ENCODE peak calls at places on chromosomes 11 and 22, in eight cellular contexts. I is D721Med, C is endothelial cell, G is epithelial cell of esophagus, F is mesothelial cell of epicardium, W is fibroblast of the aortic adventitia, L is BJ, S is HCT116. Z is an unnamed sample.

GRCh38 chr11:67694875-67695555 is 20.6 kb upstream of the ALDH3B2 start:
- DNase-seq in W (no peak), L (no peak), C (no peak), I (no peak), F (no peak), S (no peak), G (no peak), Z (no peak)

GRCh38 chr11:62433141-62433543 is 14.3 kb downstream of the SCGB1A1 start:
- DNase-seq in C (no peak), S (no peak), G (no peak), L (no peak), F (no peak), W (no peak), I (no peak), Z (no peak)

GRCh38 chr11:26828291-26828690 is 106.4 kb upstream of the SLC5A12 start:
- DNase-seq in W (no peak), S (no peak), F (no peak), L (no peak), I (no peak), G (no peak), C (no peak), Z (no peak)

GRCh38 chr11:11857769-11858168 is 16.0 kb downstream of the USP47 start:
- DNase-seq in F (no peak), I (no peak), W (no peak), S (no peak), C (no peak), L (no peak), G (no peak), Z (no peak)

GRCh38 chr22:29938285-29938693 is 55.3 kb downstream of the MTMR3 start:
- DNase-seq in W (no peak), L (no peak), S (no peak), G (no peak), F (no peak), C (no peak), I (no peak), Z (no peak)

GRCh38 chr11:113562981-113563461 is 87.8 kb upstream of the DRD2 start:
- DNase-seq in W (no peak), I (no peak), L (no peak), G (peak), C (no peak), S (no peak), F (no peak), Z (no peak)

GRCh38 chr11:86041975-86042378 is 26.9 kb downstream of the PICALM start:
- DNase-seq in S (peak), F (peak), W (peak), L (peak), G (peak), C (peak), I (peak), Z (peak)

GRCh38 chr11:110565690-110566336 is 136.1 kb downstream of the FDX1 start:
- DNase-seq in W (no peak), F (no peak), I (no peak), G (peak), L (no peak), S (no peak), C (no peak), Z (no peak)

GRCh38 chr11:92531051-92531747 is 306.6 kb downstream of the FAT3 start:
- DNase-seq in I (no peak), F (no peak), L (no peak), W (no peak), C (no peak), S (no peak), G (no peak), Z (no peak)

GRCh38 chr11:110991621-110992355 is 253.7 kb upstream of the POU2AF2 start:
- DNase-seq in F (no peak), I (no peak), G (no peak), W (peak), C (no peak), S (no peak), L (peak), Z (no peak)

DNA sequence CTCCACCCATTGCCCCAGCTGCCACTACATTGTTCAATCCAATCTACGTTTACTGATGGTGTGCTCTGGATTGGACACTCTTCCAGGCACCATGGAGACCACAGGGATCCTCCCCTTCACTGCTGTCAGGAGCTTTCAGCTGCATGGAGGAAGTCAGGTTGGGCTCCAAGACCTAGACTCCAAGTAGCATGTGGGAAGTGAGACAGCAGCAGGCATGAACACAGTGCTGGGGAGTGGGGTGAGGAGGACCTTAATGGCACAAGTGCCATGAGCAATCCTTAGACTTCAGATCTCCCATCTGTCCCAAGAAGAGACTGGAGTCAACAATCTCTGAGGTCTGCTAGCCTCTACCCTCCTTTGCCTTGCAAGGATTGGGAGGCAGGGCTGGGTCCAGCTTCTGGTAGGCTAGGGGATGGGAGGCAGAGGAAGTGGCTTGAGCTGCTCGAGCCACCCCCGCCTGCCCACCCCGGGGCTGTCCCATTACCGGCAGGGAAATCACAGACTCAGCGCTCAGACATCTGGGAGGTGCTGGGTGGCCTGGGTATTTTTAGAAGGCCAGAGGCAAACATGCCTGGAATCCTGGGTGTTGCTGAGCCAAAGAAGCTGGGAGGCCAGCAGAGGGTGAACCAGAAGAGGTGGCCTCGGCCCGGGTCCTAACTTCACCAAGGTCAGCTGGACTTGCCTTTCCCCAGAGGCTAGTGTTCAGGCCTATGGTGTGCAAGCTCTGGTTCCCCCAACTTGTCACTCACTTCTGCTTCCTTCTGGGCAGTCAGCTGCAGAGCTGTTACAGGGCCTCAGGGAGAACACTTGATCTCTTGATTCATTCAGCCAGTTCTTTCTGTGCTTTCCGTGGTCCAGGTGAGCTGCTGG is 15.3 kb upstream of the FCHSD2 start:
- DNase-seq in I (no peak), L (peak), C (no peak), F (no peak), G (no peak), W (peak), S (no peak), Z (peak)
- TF ChIP-seq CTCF in I (no peak), L (peak), C (no peak), F (no peak), G (no peak), W (no peak), S (no peak), Z (no peak)

DNA sequence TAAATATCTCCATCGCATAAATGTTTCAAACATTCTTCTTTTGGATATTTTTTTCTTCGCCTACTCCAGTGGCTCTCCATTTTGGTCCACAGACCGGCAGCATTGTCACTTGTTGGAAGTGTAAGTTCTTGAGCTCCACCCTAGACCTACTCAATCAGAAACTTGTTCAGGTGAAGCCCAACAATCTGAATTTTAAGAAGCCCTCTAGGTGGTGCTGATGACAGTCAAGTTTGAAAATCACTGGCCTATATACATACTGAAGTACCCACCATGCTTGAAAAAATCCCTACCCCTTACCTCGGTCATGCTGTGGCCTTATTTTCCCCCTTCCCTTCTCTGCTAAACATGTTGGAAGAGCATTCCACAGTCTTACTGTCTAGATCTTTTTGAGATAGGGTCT is 10.2 kb upstream of the ACAT1 start:
- DNase-seq in I (no peak), L (no peak), F (no peak), W (no peak), S (no peak), G (no peak), C (no peak), Z (no peak)
- TF ChIP-seq CTCF in I (no peak), L (no peak), F (no peak), W (no peak), S (no peak), G (no peak), C (no peak), Z (no peak)

DNA sequence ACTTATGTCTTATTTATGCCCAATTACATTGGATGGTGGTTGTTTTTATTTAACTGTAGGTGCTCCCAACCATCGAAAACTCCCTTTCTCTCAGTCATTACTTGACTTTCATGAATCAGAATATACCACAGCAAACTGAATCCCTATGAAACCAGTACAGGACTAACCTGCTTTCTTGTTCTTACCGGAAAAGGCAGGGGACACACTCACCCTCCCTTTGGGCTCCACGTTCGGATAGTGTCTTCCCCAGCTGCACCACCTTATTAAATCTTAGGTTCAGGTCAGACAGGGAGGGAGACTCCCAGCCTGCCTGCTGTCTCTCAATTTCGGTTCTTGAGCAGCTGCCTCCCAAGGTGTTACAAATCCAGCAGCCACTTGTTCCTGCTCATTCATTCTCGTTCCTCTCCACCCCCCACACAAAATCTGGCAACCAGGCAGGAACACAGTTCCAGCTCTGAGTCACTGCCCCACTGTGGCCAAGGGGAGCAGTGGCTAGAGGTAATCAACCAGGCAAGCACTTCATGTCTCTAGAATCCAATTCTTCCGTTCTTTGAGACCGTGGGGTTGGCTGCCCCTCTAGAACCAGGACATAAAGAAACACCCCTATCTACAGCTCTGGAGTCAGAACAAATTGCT is 133.0 kb downstream of the PLEKHA7 start:
- DNase-seq in S (no peak), I (no peak), F (no peak), W (peak), L (no peak), C (no peak), G (peak), Z (no peak)
- TF ChIP-seq CTCF in S (peak), I (no peak), F (no peak), W (peak), L (peak), C (no peak), G (peak), Z (no peak)

GRCh38 chr22:46355996-46356471 is 20.5 kb downstream of the TRMU start:
- DNase-seq in W (no peak), C (no peak), F (no peak), L (no peak), S (no peak), G (no peak), I (no peak), Z (no peak)

GRCh38 chr22:46356496-46357185 is 21.1 kb downstream of the TRMU start:
- DNase-seq in C (no peak), F (no peak), W (no peak), I (no peak), G (no peak), S (no peak), L (no peak), Z (no peak)

GRCh38 chr22:46354993-46355305 is 19.4 kb downstream of the TRMU start:
- DNase-seq in F (no peak), G (no peak), I (no peak), W (no peak), S (no peak), L (no peak), C (no peak), Z (no peak)

GRCh38 chr22:46354176-46354992 is 18.9 kb downstream of the TRMU start:
- DNase-seq in L (no peak), F (no peak), I (no peak), G (no peak), W (no peak), S (no peak), C (no peak), Z (no peak)

DNA sequence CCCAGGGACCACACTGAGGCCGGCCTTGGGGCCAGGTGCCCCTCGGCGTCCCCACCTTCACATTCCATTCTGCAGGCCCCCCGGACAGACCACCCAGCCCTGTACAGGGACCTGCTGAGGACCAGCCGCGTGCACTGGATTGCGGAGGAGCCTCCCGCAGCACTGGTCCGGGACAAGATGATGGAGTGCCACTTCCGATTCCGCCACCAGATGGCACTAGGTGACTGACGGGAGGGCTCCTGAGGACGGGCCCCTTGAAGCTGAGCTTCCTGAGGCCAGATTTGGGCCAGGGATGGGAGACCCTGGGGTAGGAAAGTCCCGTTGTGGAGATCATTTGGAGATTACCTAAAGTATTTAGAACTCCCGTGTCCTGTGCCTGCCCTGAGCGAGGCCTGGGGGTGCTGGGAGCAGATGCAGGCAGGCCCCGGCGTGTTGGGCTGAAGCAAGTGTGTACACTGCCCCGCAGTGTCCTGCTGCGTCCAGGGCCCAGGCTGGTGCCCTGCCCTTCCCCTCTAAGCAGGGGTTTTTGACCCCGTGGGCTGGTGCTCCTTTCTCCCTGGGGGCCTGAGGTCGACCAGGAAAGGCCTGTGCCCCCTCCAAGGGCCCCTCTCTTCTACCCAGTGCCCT is 20.0 kb downstream of the TRMU start:
- DNase-seq in S (no peak), I (peak), W (peak), C (peak), F (peak), G (peak), L (no peak), Z (peak)
- TF ChIP-seq CTCF in S (peak), I (peak), W (peak), C (peak), F (peak), G (peak), L (peak), Z (peak)

DNA sequence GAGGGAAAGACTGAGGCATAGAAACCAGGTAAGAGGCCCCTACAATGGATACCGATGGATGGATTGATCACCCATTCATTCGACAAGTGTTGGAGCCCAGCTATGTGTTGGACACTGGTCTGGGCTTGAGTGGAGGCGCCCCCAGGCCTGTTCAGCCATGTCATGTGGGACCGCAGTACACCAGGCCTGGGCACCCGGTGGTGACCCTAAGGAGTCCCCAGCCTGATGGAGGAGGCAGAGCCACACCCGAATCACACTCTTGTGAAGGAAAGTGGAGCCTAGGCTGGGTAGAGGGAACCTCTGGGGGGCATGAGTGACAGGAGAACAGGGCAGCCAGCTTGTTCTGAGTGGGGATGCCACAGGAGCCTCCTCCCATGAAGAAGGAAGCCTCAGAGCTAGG is 10.2 kb downstream of the CACNA1I start:
- DNase-seq in W (no peak), F (no peak), G (no peak), L (no peak), S (no peak), C (no peak), I (no peak), Z (no peak)
- TF ChIP-seq CTCF in W (no peak), F (no peak), G (no peak), L (no peak), S (no peak), C (no peak), I (no peak), Z (no peak)

GRCh38 chr11:120385110-120385509 is 48.9 kb downstream of the ARHGEF12 start:
- DNase-seq in F (no peak), W (no peak), S (no peak), G (no peak), I (no peak), L (no peak), C (no peak), Z (no peak)
- TF ChIP-seq CTCF in F (no peak), W (no peak), S (no peak), G (no peak), I (no peak), L (no peak), C (no peak), Z (no peak)

GRCh38 chr22:39967103-39967829 is 7.1 kb downstream of the TMA7B start:
- DNase-seq in G (peak), L (no peak), C (no peak), S (no peak), F (no peak), I (no peak), W (peak), Z (no peak)

GRCh38 chr22:39970742-39971141 is 10.5 kb downstream of the TMA7B start:
- DNase-seq in S (no peak), F (no peak), L (no peak), G (no peak), W (no peak), I (no peak), C (no peak), Z (no peak)

GRCh38 chr22:39967996-39968968 is 8.1 kb downstream of the TMA7B start:
- DNase-seq in C (no peak), F (no peak), L (no peak), W (peak), S (no peak), I (no peak), G (no peak), Z (no peak)

GRCh38 chr22:39965749-39966148 is 5.6 kb downstream of the TMA7B start:
- DNase-seq in F (no peak), W (no peak), I (no peak), S (no peak), L (no peak), C (no peak), G (no peak), Z (no peak)

DNA sequence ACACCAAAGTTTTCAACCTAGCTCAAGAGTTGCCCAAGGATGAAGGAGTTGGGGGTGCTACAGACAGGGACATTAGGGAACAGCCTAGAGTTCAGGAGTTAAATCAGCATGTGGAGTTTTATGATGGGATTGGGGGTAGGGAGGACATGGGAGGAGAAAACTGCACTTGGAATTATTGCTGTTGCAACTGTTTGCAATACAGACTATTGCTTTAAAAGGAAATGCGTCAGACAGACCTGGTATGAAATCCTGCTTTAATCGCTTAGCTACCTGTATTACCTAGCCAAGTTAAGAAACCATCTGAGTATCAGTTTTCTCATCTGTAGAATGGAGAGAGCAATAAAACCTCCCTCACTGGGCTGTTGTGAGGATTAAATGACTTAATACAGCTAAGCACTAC is 6.3 kb downstream of the TMA7B start:
- DNase-seq in L (no peak), G (no peak), F (no peak), C (no peak), W (peak), S (no peak), I (no peak), Z (no peak)
- TF ChIP-seq CTCF in L (no peak), G (no peak), F (no peak), C (no peak), W (no peak), S (no peak), I (no peak), Z (no peak)

GRCh38 chr11:41926339-41926738 is 466.9 kb upstream of the LRRC4C start:
- DNase-seq in F (no peak), S (no peak), W (no peak), G (no peak), I (no peak), L (no peak), C (no peak), Z (no peak)

GRCh38 chr11:41917900-41918299 is 458.4 kb upstream of the LRRC4C start:
- DNase-seq in S (no peak), L (no peak), C (no peak), F (no peak), I (no peak), G (no peak), W (no peak), Z (no peak)

GRCh38 chr11:41920374-41920773 is 460.9 kb upstream of the LRRC4C start:
- DNase-seq in I (no peak), F (no peak), L (no peak), C (no peak), G (no peak), S (no peak), W (no peak), Z (no peak)

DNA sequence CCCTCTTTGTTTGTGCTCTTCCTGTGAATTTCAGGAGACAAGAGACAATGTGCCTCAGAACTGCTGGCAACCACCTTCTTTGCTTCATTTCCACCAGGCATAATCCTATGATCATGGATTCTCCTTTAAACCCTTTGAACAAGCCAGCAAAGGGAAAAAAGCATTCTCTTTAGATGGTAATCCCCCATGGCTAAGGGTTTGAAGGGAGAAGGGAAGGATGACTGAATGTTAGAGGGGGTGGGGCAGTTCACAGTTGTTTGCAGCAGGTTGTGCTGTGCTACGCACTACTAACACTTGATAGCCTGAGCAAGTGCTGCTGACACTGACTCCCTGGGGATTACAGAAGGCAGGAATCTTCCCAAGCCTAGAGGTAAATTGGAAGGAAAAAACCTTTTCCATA is 462.5 kb upstream of the LRRC4C start:
- DNase-seq in W (no peak), S (no peak), I (no peak), F (no peak), L (no peak), G (no peak), C (no peak), Z (no peak)
- TF ChIP-seq CTCF in W (no peak), S (no peak), I (no peak), F (no peak), L (no peak), G (no peak), C (no peak), Z (no peak)